ENCODE peak calls at places on chromosomes 7 and 10, in ten cellular contexts. Y is IMR-90, Q is choroid plexus epithelial cell, I is hepatocyte, A is tibial nerve, P is fibroblast of pulmonary artery, W is AG10803, Z is mesenchymal stem cell, L is suprapubic skin, T is heart left ventricle. X is an unnamed sample.

GRCh38 chr7:158053516-158053915 is 534.1 kb downstream of the PTPRN2 start:
- DNase-seq in Y (no peak), Q (no peak), I (no peak), A (no peak), P (no peak), W (no peak), Z (no peak), L (no peak), T (no peak), X (no peak)

GRCh38 chr7:34330308-34330707 is 327.7 kb upstream of the NPSR1 start:
- DNase-seq in Y (no peak), Q (no peak), I (no peak), A (no peak), P (peak; percentile 37), W (no peak), Z (no peak), L (no peak), T (no peak), X (no peak)

GRCh38 chr7:29764227-29764626 is 42.1 kb upstream of the WIPF3 start:
- DNase-seq in Y (no peak), Q (no peak), I (no peak), A (no peak), P (no peak), W (no peak), Z (no peak), L (no peak), T (no peak), X (no peak)

GRCh38 chr7:64618785-64619456 is 47.0 kb upstream of the ZNF107 start:
- DNase-seq in Y (peak; percentile 60), Q (peak; percentile 69), I (no peak), A (peak; percentile 57), P (peak; percentile 69), W (peak; percentile 39), Z (peak; percentile 6), L (no peak), T (no peak), X (peak; percentile 59)

GRCh38 chr7:105621617-105622016 is 40.3 kb upstream of the EFCAB10 start:
- DNase-seq in Y (peak; percentile 52), Q (no peak), I (no peak), A (no peak), P (peak; percentile 54), W (peak; percentile 68), Z (no peak), L (no peak), T (peak; percentile 68), X (no peak)

GRCh38 chr7:153190452-153190851 is 430.9 kb downstream of the ACTR3B start:
- DNase-seq in Y (no peak), Q (no peak), I (no peak), A (no peak), P (no peak), W (no peak), Z (no peak), L (no peak), T (no peak), X (peak; percentile 30)

GRCh38 chr10:99661370-99661749 is 2.1 kb downstream of the ENTPD7 start:
- DNase-seq in Y (peak; percentile 93), Q (peak; percentile 90), I (peak; percentile 26), A (no peak), P (peak; percentile 81), W (peak; percentile 89), Z (peak; percentile 87), L (no peak), T (no peak), X (no peak)

GRCh38 chr10:28300027-28300426 is 2.8 kb downstream of the MPP7 start:
- DNase-seq in Y (no peak), Q (peak; percentile 13), I (no peak), A (no peak), P (no peak), W (no peak), Z (no peak), L (no peak), T (no peak), X (no peak)

GRCh38 chr10:61477469-61477868 is 24.3 kb upstream of the TMEM26 start:
- DNase-seq in Y (no peak), Q (no peak), I (no peak), A (no peak), P (no peak), W (no peak), Z (no peak), L (no peak), T (no peak), X (no peak)

GRCh38 chr7:144763291-144763690 is 72.6 kb downstream of the TPK1 start:
- DNase-seq in Y (no peak), Q (no peak), I (no peak), A (no peak), P (no peak), W (no peak), Z (no peak), L (no peak), T (no peak), X (no peak)

GRCh38 chr10:88332526-88333265 is 250.4 kb downstream of the RNLS start:
- DNase-seq in Y (no peak), Q (no peak), I (no peak), A (no peak), P (no peak), W (no peak), Z (no peak), L (no peak), T (no peak), X (no peak)

GRCh38 chr7:134954197-134955082 is 31.9 kb upstream of the AGBL3 start:
- DNase-seq in Y (peak; percentile 54), Q (peak; percentile 71), I (peak; percentile 39), A (no peak), P (peak; percentile 69), W (peak; percentile 42), Z (peak; percentile 51), L (no peak), T (no peak), X (peak; percentile 82)

GRCh38 chr10:17453377-17454091 is 861 bp downstream of the ST8SIA6 start:
- DNase-seq in Y (no peak), Q (peak; percentile 25), I (peak; percentile 75), A (peak; percentile 32), P (peak; percentile 20), W (peak; percentile 11), Z (peak; percentile 21), L (no peak), T (no peak), X (no peak)
- H3K4me3 ChIP-seq in Y (peak overlapping the region; percentile 52), Q (peak overlapping the region; percentile 57), I (peak overlapping the region; percentile 30), A (peak overlapping the region; percentile 30), P (peak overlapping the region; percentile 43), W (peak overlapping the region; percentile 34), Z (peak overlapping the region; percentile 63), L (peak overlapping the region; percentile 60), T (peak overlapping the region; percentile 70), X (peak overlapping the region; percentile 35)

GRCh38 chr7:67453580-67453979 is 456.9 kb downstream of the TYW1 start:
- DNase-seq in Y (no peak), Q (no peak), I (no peak), A (no peak), P (no peak), W (no peak), Z (no peak), L (no peak), T (no peak), X (no peak)

GRCh38 chr7:67452516-67453026 is 455.9 kb downstream of the TYW1 start:
- DNase-seq in Y (no peak), Q (no peak), I (no peak), A (no peak), P (no peak), W (no peak), Z (no peak), L (no peak), T (no peak), X (no peak)

GRCh38 chr7:67453981-67454380 is 457.3 kb downstream of the TYW1 start:
- DNase-seq in Y (no peak), Q (no peak), I (no peak), A (no peak), P (no peak), W (no peak), Z (no peak), L (no peak), T (no peak), X (no peak)

GRCh38 chr7:67447297-67447696 is 450.7 kb downstream of the TYW1 start:
- DNase-seq in Y (no peak), Q (no peak), I (no peak), A (no peak), P (no peak), W (no peak), Z (no peak), L (no peak), T (no peak), X (no peak)

DNA sequence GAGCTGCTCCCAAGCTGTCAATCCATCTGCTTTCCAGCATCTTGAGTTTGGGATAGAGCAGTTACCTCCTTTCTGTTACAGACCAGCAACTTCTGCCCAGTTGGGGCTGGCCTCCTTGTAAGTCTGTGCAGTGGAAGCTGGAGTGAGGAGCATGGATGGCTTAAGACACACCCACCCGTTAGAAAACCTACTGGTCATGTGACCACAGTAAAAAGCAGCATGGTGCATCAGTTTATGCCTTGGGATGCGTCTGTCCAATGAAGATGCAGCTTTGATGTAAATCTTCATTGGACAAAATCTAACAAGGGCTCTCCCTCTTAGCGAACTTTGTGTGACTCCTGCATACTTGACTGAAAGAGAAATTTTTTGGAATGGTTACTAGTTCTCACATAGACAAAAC is 453.5 kb downstream of the TYW1 start:
- DNase-seq in Y (no peak), Q (no peak), I (no peak), A (no peak), P (no peak), W (no peak), Z (no peak), L (no peak), T (no peak), X (no peak)
- H3K4me3 ChIP-seq in Y (no peak overlapping the region), Q (no peak overlapping the region), I (no peak overlapping the region), A (no peak overlapping the region), P (no peak overlapping the region), W (no peak overlapping the region), Z (no peak overlapping the region), L (no peak overlapping the region), T (no peak overlapping the region), X (no peak overlapping the region)

DNA sequence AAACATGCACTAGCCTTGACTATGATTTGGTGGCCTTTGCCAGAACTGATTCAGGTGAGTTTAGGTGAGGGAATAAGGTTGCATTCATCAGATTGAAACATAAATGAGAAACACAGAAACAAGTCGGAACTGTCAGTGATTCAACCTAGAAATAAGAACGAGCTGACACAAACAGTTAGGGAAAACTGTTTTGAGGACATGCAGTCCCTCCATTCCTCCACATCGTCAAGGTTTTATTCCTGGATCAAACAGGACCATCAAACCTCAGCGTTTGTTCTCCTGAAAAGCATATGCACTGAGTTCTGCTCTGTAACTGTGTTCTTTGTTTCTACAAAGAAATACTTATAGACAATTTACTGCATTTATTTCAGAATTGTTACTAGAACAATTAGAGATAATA is 1.7 kb downstream of the ZNF248 start:
- DNase-seq in Y (no peak), Q (no peak), I (no peak), A (no peak), P (no peak), W (no peak), Z (no peak), L (no peak), T (no peak), X (no peak)
- H3K4me3 ChIP-seq in Y (no peak overlapping the region), Q (no peak overlapping the region), I (no peak overlapping the region), A (no peak overlapping the region), P (peak overlapping the region; percentile 85), W (peak overlapping the region; percentile 10), Z (peak overlapping the region; percentile 89), L (peak overlapping the region; percentile 91), T (peak overlapping the region; percentile 71), X (no peak overlapping the region)

DNA sequence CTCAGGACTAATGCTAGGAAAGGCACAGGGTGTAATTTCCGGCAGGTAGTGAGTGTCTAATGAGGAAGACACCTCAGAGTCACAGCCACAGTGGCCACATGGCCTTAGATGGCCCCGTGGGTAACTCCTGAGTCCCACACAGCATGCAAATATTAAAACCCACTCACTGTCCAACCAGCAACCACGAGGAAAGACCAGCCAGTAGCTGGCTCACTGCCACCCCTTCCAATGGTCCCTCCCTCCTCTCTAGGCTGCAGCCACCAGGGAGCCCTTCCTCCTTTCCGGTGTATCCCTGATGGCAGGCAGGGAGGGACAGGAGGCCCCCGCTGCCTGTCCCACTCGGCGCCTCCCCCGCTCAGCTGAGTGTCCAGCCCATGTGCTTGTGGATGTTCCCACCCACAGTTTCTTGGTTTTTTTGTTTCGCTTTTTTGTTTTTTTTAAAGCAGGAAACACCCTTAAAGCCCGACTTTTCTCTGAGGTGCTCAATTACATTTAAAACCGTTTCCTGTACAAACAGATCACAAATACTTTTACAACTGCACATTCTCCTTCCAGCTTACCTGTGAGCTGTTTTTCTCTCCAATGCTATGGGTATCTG is 9.2 kb downstream of the BNIP3 start:
- DNase-seq in Y (peak; percentile 36), Q (peak; percentile 69), I (no peak), A (peak; percentile 33), P (peak; percentile 59), W (no peak), Z (peak; percentile 22), L (no peak), T (peak; percentile 85), X (no peak)
- H3K4me3 ChIP-seq in Y (no peak overlapping the region), Q (peak overlapping the region; percentile 27), I (no peak overlapping the region), A (no peak overlapping the region), P (no peak overlapping the region), W (no peak overlapping the region), Z (peak overlapping the region; percentile 21), L (no peak overlapping the region), T (peak overlapping the region; percentile 24), X (no peak overlapping the region)